ENCODE peak calls at places on chromosomes 3 and 15, in five cellular contexts. W, V, S, F and B are unnamed samples.

GRCh38 chr3:85495602-85496001 is 536.8 kb downstream of the CADM2 start:
- DNase-seq in W (no peak), V (no peak), S (no peak), F (no peak), B (no peak)

GRCh38 chr3:177561769-177562360 is 364.6 kb upstream of the TBL1XR1 start:
- DNase-seq in W (no peak), V (no peak), S (no peak), F (no peak), B (no peak)

GRCh38 chr3:183377307-183377959 is 51.0 kb downstream of the MCF2L2 start:
- DNase-seq in W (no peak), V (peak), S (no peak), F (no peak), B (no peak)

GRCh38 chr3:143283432-143284128 is 164.0 kb downstream of the CHST2 start:
- DNase-seq in W (no peak), V (peak), S (no peak), F (no peak), B (no peak)

GRCh38 chr3:175193815-175194518 is 334.8 kb downstream of the NAALADL2 start:
- DNase-seq in W (peak), V (peak), S (peak), F (no peak), B (no peak)

GRCh38 chr3:134486577-134487041 is 752 bp downstream of the CEP63 start:
- DNase-seq in W (no peak), V (no peak), S (peak), F (no peak), B (no peak)

GRCh38 chr3:9690451-9691450 is 12.9 kb upstream of the CPNE9 start:
- DNase-seq in W (no peak), V (peak), S (no peak), F (no peak), B (peak)

GRCh38 chr3:182485306-182485705 is 308.0 kb upstream of the ATP11B start:
- DNase-seq in W (no peak), V (no peak), S (no peak), F (no peak), B (no peak)

GRCh38 chr3:168047190-168047795 is 48.4 kb downstream of the GOLIM4 start:
- DNase-seq in W (peak), V (peak), S (peak), F (peak), B (peak)

GRCh38 chr3:46354984-46355383 is 1.1 kb downstream of the CCR2 start:
- DNase-seq in W (no peak), V (no peak), S (no peak), F (no peak), B (no peak)

GRCh38 chr3:112619295-112619694 is 21.6 kb downstream of the CCDC80 start:
- DNase-seq in W (no peak), V (peak), S (no peak), F (no peak), B (no peak)

GRCh38 chr3:9485248-9485647 is 68.4 kb downstream of the LHFPL4 start:
- DNase-seq in W (no peak), V (no peak), S (no peak), F (no peak), B (no peak)

GRCh38 chr3:45398167-45398566 is 9.8 kb downstream of the LARS2 start:
- DNase-seq in W (no peak), V (no peak), S (no peak), F (no peak), B (no peak)

GRCh38 chr15:86316699-86317378 is 237.2 kb downstream of the AGBL1 start:
- DNase-seq in W (no peak), V (peak), S (peak), F (no peak), B (no peak)

GRCh38 chr15:48393650-48394049 is 62.4 kb downstream of the DUT start:
- DNase-seq in W (no peak), V (no peak), S (peak), F (no peak), B (no peak)

GRCh38 chr3:163490119-163490518 is 1588.2 kb downstream of the SI start:
- DNase-seq in W (peak), V (peak), S (peak), F (peak), B (no peak)

GRCh38 chr3:40869013-40869412 is 330.3 kb upstream of the CTNNB1 start:
- DNase-seq in W (no peak), V (no peak), S (no peak), F (no peak), B (no peak)

GRCh38 chr15:90552162-90552928 is 22.6 kb downstream of the CRTC3 start:
- DNase-seq in W (peak), V (peak), S (peak), F (no peak), B (no peak)

GRCh38 chr3:57026918-57027317 is 33.5 kb upstream of the SPATA12 start:
- DNase-seq in W (no peak), V (peak), S (peak), F (no peak), B (no peak)

GRCh38 chr15:88987951-88988671 is 74.9 kb upstream of the MFGE8 start:
- DNase-seq in W (peak), V (no peak), S (peak), F (no peak), B (no peak)

GRCh38 chr15:32838820-32839219 is 121.0 kb downstream of the GREM1 start:
- DNase-seq in W (peak), V (peak), S (peak), F (no peak), B (no peak)

GRCh38 chr3:13785853-13786455 is 93.9 kb downstream of the WNT7A start:
- DNase-seq in W (no peak), V (no peak), S (no peak), F (no peak), B (no peak)

GRCh38 chr15:50218691-50219090 is 36.7 kb downstream of the SLC27A2 start:
- DNase-seq in W (no peak), V (no peak), S (no peak), F (no peak), B (no peak)

GRCh38 chr15:64883097-64883581 is 28.6 kb upstream of the ANKDD1A start:
- DNase-seq in W (no peak), V (peak), S (peak), F (no peak), B (no peak)

GRCh38 chr3:127525373-127525772 is 65.2 kb downstream of the TPRA1 start:
- DNase-seq in W (no peak), V (peak), S (peak), F (peak), B (no peak)

GRCh38 chr3:52857108-52857507 is 22.3 kb upstream of the MUSTN1 start:
- DNase-seq in W (no peak), V (no peak), S (no peak), F (no peak), B (no peak)

GRCh38 chr15:68340711-68341671 is 63.4 kb downstream of the FEM1B start:
- DNase-seq in W (no peak), V (peak), S (no peak), F (no peak), B (no peak)

GRCh38 chr3:53696401-53697172 is 149.6 kb downstream of the CHDH start:
- DNase-seq in W (no peak), V (peak), S (peak), F (no peak), B (no peak)

GRCh38 chr3:47298439-47298838 is 15.7 kb downstream of the KLHL18 start:
- DNase-seq in W (no peak), V (no peak), S (no peak), F (no peak), B (no peak)

GRCh38 chr3:45906681-45907220 is 20.4 kb downstream of the CCR9 start:
- DNase-seq in W (peak), V (peak), S (peak), F (no peak), B (no peak)

GRCh38 chr3:71265365-71265935 is 318.1 kb downstream of the FOXP1 start:
- DNase-seq in W (no peak), V (no peak), S (no peak), F (no peak), B (no peak)

GRCh38 chr15:44798815-44799214 is 62.5 kb downstream of the TRIM69 start:
- DNase-seq in W (peak), V (peak), S (no peak), F (no peak), B (no peak)

GRCh38 chr15:58525926-58526538 is 94.2 kb downstream of the LIPC start:
- DNase-seq in W (no peak), V (no peak), S (peak), F (no peak), B (no peak)

GRCh38 chr15:38652998-38653397 is 88.4 kb upstream of the RASGRP1 start:
- DNase-seq in W (no peak), V (no peak), S (no peak), F (no peak), B (no peak)